ENCODE peak calls at places on chromosomes 5 and 9, in ten cellular contexts. One of them, this sample, is unnamed.

GRCh38 chr5:124743534-124744169 is 2.8 kb downstream of the ZNF608 start:
- DNase-seq in T follicular helper cell: no peak
- DNase-seq in SK-N-SH: no peak
- DNase-seq in mammary epithelial cell: peak; percentile 34
- DNase-seq in choroid plexus epithelial cell: peak; percentile 29
- DNase-seq in NCI-H510A treated with DMSO at 0.1 percent for 48 hours: no peak
- DNase-seq in AG08396: no peak
- DNase-seq in NCI-H2081: peak; percentile 42
- DNase-seq in heart right ventricle: peak; percentile 37
- DNase-seq in endothelial cell: no peak
- DNase-seq in this sample: no peak

GRCh38 chr5:67518227-67518626 is 321.6 kb upstream of the CD180 start:
- DNase-seq in T follicular helper cell: no peak
- DNase-seq in SK-N-SH: no peak
- DNase-seq in mammary epithelial cell: no peak
- DNase-seq in choroid plexus epithelial cell: no peak
- DNase-seq in NCI-H510A treated with DMSO at 0.1 percent for 48 hours: no peak
- DNase-seq in AG08396: no peak
- DNase-seq in NCI-H2081: no peak
- DNase-seq in heart right ventricle: no peak
- DNase-seq in endothelial cell: no peak
- DNase-seq in this sample: no peak

GRCh38 chr9:21549251-21549765 is 67.2 kb upstream of the IFNE start:
- DNase-seq in T follicular helper cell: no peak
- DNase-seq in SK-N-SH: no peak
- DNase-seq in mammary epithelial cell: peak; percentile 83
- DNase-seq in choroid plexus epithelial cell: peak; percentile 99
- DNase-seq in NCI-H510A treated with DMSO at 0.1 percent for 48 hours: no peak
- DNase-seq in AG08396: peak; percentile 50
- DNase-seq in NCI-H2081: no peak
- DNase-seq in heart right ventricle: no peak
- DNase-seq in endothelial cell: no peak
- DNase-seq in this sample: no peak

GRCh38 chr9:109912726-109913460 is 132.9 kb downstream of the PALM2AKAP2 start:
- DNase-seq in T follicular helper cell: no peak
- DNase-seq in SK-N-SH: no peak
- DNase-seq in mammary epithelial cell: no peak
- DNase-seq in choroid plexus epithelial cell: no peak
- DNase-seq in NCI-H510A treated with DMSO at 0.1 percent for 48 hours: no peak
- DNase-seq in AG08396: no peak
- DNase-seq in NCI-H2081: no peak
- DNase-seq in heart right ventricle: no peak
- DNase-seq in endothelial cell: no peak
- DNase-seq in this sample: no peak

GRCh38 chr5:133977161-133977787 is 8.8 kb upstream of the C5orf15 start:
- DNase-seq in T follicular helper cell: no peak
- DNase-seq in SK-N-SH: no peak
- DNase-seq in mammary epithelial cell: no peak
- DNase-seq in choroid plexus epithelial cell: no peak
- DNase-seq in NCI-H510A treated with DMSO at 0.1 percent for 48 hours: peak; percentile 25
- DNase-seq in AG08396: no peak
- DNase-seq in NCI-H2081: no peak
- DNase-seq in heart right ventricle: no peak
- DNase-seq in endothelial cell: no peak
- DNase-seq in this sample: no peak

GRCh38 chr9:76153902-76154629 is 240.2 kb downstream of the RFK start:
- DNase-seq in T follicular helper cell: no peak
- DNase-seq in SK-N-SH: no peak
- DNase-seq in mammary epithelial cell: no peak
- DNase-seq in choroid plexus epithelial cell: no peak
- DNase-seq in NCI-H510A treated with DMSO at 0.1 percent for 48 hours: peak; percentile 78
- DNase-seq in AG08396: no peak
- DNase-seq in NCI-H2081: no peak
- DNase-seq in heart right ventricle: no peak
- DNase-seq in endothelial cell: no peak
- DNase-seq in this sample: no peak

GRCh38 chr5:40988761-40989510 is 79.6 kb downstream of the C7 start:
- DNase-seq in T follicular helper cell: no peak
- DNase-seq in SK-N-SH: no peak
- DNase-seq in mammary epithelial cell: peak; percentile 69
- DNase-seq in choroid plexus epithelial cell: peak; percentile 41
- DNase-seq in NCI-H510A treated with DMSO at 0.1 percent for 48 hours: no peak
- DNase-seq in AG08396: no peak
- DNase-seq in NCI-H2081: no peak
- DNase-seq in heart right ventricle: no peak
- DNase-seq in endothelial cell: no peak
- DNase-seq in this sample: no peak

GRCh38 chr5:107869459-107870115 is 198.8 kb upstream of the EFNA5 start:
- DNase-seq in T follicular helper cell: no peak
- DNase-seq in SK-N-SH: no peak
- DNase-seq in mammary epithelial cell: peak; percentile 68
- DNase-seq in choroid plexus epithelial cell: peak; percentile 75
- DNase-seq in NCI-H510A treated with DMSO at 0.1 percent for 48 hours: no peak
- DNase-seq in AG08396: peak; percentile 43
- DNase-seq in NCI-H2081: no peak
- DNase-seq in heart right ventricle: no peak
- DNase-seq in endothelial cell: no peak
- DNase-seq in this sample: no peak

GRCh38 chr9:15469406-15469805 is 41.4 kb downstream of the PSIP1 start:
- DNase-seq in T follicular helper cell: no peak
- DNase-seq in SK-N-SH: no peak
- DNase-seq in mammary epithelial cell: no peak
- DNase-seq in choroid plexus epithelial cell: peak; percentile 25
- DNase-seq in NCI-H510A treated with DMSO at 0.1 percent for 48 hours: no peak
- DNase-seq in AG08396: no peak
- DNase-seq in NCI-H2081: peak; percentile 71
- DNase-seq in heart right ventricle: no peak
- DNase-seq in endothelial cell: no peak
- DNase-seq in this sample: no peak

GRCh38 chr9:77752566-77752965 is 104.4 kb upstream of the GNA14 start:
- DNase-seq in T follicular helper cell: no peak
- DNase-seq in SK-N-SH: no peak
- DNase-seq in mammary epithelial cell: no peak
- DNase-seq in choroid plexus epithelial cell: peak; percentile 98
- DNase-seq in NCI-H510A treated with DMSO at 0.1 percent for 48 hours: no peak
- DNase-seq in AG08396: peak; percentile 33
- DNase-seq in NCI-H2081: no peak
- DNase-seq in heart right ventricle: no peak
- DNase-seq in endothelial cell: no peak
- DNase-seq in this sample: no peak

GRCh38 chr9:13296972-13297371 is 17.5 kb upstream of the MPDZ start:
- DNase-seq in T follicular helper cell: no peak
- DNase-seq in SK-N-SH: no peak
- DNase-seq in mammary epithelial cell: no peak
- DNase-seq in choroid plexus epithelial cell: no peak
- DNase-seq in NCI-H510A treated with DMSO at 0.1 percent for 48 hours: no peak
- DNase-seq in AG08396: no peak
- DNase-seq in NCI-H2081: no peak
- DNase-seq in heart right ventricle: no peak
- DNase-seq in endothelial cell: no peak
- DNase-seq in this sample: no peak

GRCh38 chr9:72363226-72363625 is 1.8 kb downstream of the ZFAND5 start:
- DNase-seq in T follicular helper cell: no peak
- DNase-seq in SK-N-SH: no peak
- DNase-seq in mammary epithelial cell: peak; percentile 12
- DNase-seq in choroid plexus epithelial cell: peak; percentile 23
- DNase-seq in NCI-H510A treated with DMSO at 0.1 percent for 48 hours: no peak
- DNase-seq in AG08396: no peak
- DNase-seq in NCI-H2081: no peak
- DNase-seq in heart right ventricle: no peak
- DNase-seq in endothelial cell: no peak
- DNase-seq in this sample: no peak

GRCh38 chr5:147466581-147466980 is 43.3 kb downstream of the DPYSL3 start:
- DNase-seq in T follicular helper cell: no peak
- DNase-seq in SK-N-SH: no peak
- DNase-seq in mammary epithelial cell: no peak
- DNase-seq in choroid plexus epithelial cell: no peak
- DNase-seq in NCI-H510A treated with DMSO at 0.1 percent for 48 hours: no peak
- DNase-seq in AG08396: no peak
- DNase-seq in NCI-H2081: no peak
- DNase-seq in heart right ventricle: no peak
- DNase-seq in endothelial cell: no peak
- DNase-seq in this sample: no peak

GRCh38 chr5:142697846-142698245 is 12.0 kb upstream of the FGF1 start:
- DNase-seq in T follicular helper cell: no peak
- DNase-seq in SK-N-SH: no peak
- DNase-seq in mammary epithelial cell: no peak
- DNase-seq in choroid plexus epithelial cell: peak; percentile 67
- DNase-seq in NCI-H510A treated with DMSO at 0.1 percent for 48 hours: no peak
- DNase-seq in AG08396: peak; percentile 45
- DNase-seq in NCI-H2081: peak; percentile 15
- DNase-seq in heart right ventricle: peak; percentile 85
- DNase-seq in endothelial cell: no peak
- DNase-seq in this sample: no peak

GRCh38 chr5:36655171-36655570 is 48.8 kb downstream of the SLC1A3 start:
- DNase-seq in T follicular helper cell: no peak
- DNase-seq in SK-N-SH: no peak
- DNase-seq in mammary epithelial cell: no peak
- DNase-seq in choroid plexus epithelial cell: peak; percentile 51
- DNase-seq in NCI-H510A treated with DMSO at 0.1 percent for 48 hours: no peak
- DNase-seq in AG08396: peak; percentile 5
- DNase-seq in NCI-H2081: no peak
- DNase-seq in heart right ventricle: peak; percentile 17
- DNase-seq in endothelial cell: no peak
- DNase-seq in this sample: no peak

GRCh38 chr5:159947708-159948358 is 31.6 kb downstream of the ADRA1B start:
- DNase-seq in T follicular helper cell: no peak
- DNase-seq in SK-N-SH: no peak
- DNase-seq in mammary epithelial cell: no peak
- DNase-seq in choroid plexus epithelial cell: no peak
- DNase-seq in NCI-H510A treated with DMSO at 0.1 percent for 48 hours: no peak
- DNase-seq in AG08396: peak; percentile 58
- DNase-seq in NCI-H2081: no peak
- DNase-seq in heart right ventricle: no peak
- DNase-seq in endothelial cell: no peak
- DNase-seq in this sample: no peak

GRCh38 chr9:92917176-92917800 is 30.0 kb upstream of the FGD3 start:
- DNase-seq in T follicular helper cell: no peak
- DNase-seq in SK-N-SH: no peak
- DNase-seq in mammary epithelial cell: no peak
- DNase-seq in choroid plexus epithelial cell: no peak
- DNase-seq in NCI-H510A treated with DMSO at 0.1 percent for 48 hours: peak; percentile 5
- DNase-seq in AG08396: no peak
- DNase-seq in NCI-H2081: no peak
- DNase-seq in heart right ventricle: no peak
- DNase-seq in endothelial cell: no peak
- DNase-seq in this sample: no peak

GRCh38 chr5:40475546-40475945 is 204.2 kb upstream of the PTGER4 start:
- DNase-seq in T follicular helper cell: no peak
- DNase-seq in SK-N-SH: no peak
- DNase-seq in mammary epithelial cell: no peak
- DNase-seq in choroid plexus epithelial cell: no peak
- DNase-seq in NCI-H510A treated with DMSO at 0.1 percent for 48 hours: no peak
- DNase-seq in AG08396: peak; percentile 8
- DNase-seq in NCI-H2081: no peak
- DNase-seq in heart right ventricle: no peak
- DNase-seq in endothelial cell: no peak
- DNase-seq in this sample: no peak

GRCh38 chr9:4592325-4592724 is 69.8 kb upstream of the PLPP6 start:
- DNase-seq in T follicular helper cell: no peak
- DNase-seq in SK-N-SH: no peak
- DNase-seq in mammary epithelial cell: no peak
- DNase-seq in choroid plexus epithelial cell: no peak
- DNase-seq in NCI-H510A treated with DMSO at 0.1 percent for 48 hours: no peak
- DNase-seq in AG08396: no peak
- DNase-seq in NCI-H2081: no peak
- DNase-seq in heart right ventricle: no peak
- DNase-seq in endothelial cell: no peak
- DNase-seq in this sample: no peak

GRCh38 chr9:136576269-136576626 is 30.4 kb upstream of the NOTCH1 start:
- DNase-seq in T follicular helper cell: no peak
- DNase-seq in SK-N-SH: no peak
- DNase-seq in mammary epithelial cell: peak; percentile 81
- DNase-seq in choroid plexus epithelial cell: no peak
- DNase-seq in NCI-H510A treated with DMSO at 0.1 percent for 48 hours: no peak
- DNase-seq in AG08396: peak; percentile 49
- DNase-seq in NCI-H2081: no peak
- DNase-seq in heart right ventricle: no peak
- DNase-seq in endothelial cell: no peak
- DNase-seq in this sample: no peak

GRCh38 chr9:78601957-78602565 is 305.1 kb downstream of the PSAT1 start:
- DNase-seq in T follicular helper cell: no peak
- DNase-seq in SK-N-SH: peak; percentile 30
- DNase-seq in mammary epithelial cell: peak; percentile 75
- DNase-seq in choroid plexus epithelial cell: peak; percentile 73
- DNase-seq in NCI-H510A treated with DMSO at 0.1 percent for 48 hours: peak; percentile 69
- DNase-seq in AG08396: peak; percentile 30
- DNase-seq in NCI-H2081: peak; percentile 43
- DNase-seq in heart right ventricle: peak; percentile 5
- DNase-seq in endothelial cell: peak; percentile 55
- DNase-seq in this sample: no peak

GRCh38 chr5:72378636-72379289 is 58.6 kb downstream of the PTCD2 start:
- DNase-seq in T follicular helper cell: no peak
- DNase-seq in SK-N-SH: peak; percentile 21
- DNase-seq in mammary epithelial cell: peak; percentile 83
- DNase-seq in choroid plexus epithelial cell: peak; percentile 93
- DNase-seq in NCI-H510A treated with DMSO at 0.1 percent for 48 hours: no peak
- DNase-seq in AG08396: peak; percentile 36
- DNase-seq in NCI-H2081: peak; percentile 18
- DNase-seq in heart right ventricle: peak; percentile 38
- DNase-seq in endothelial cell: no peak
- DNase-seq in this sample: no peak

GRCh38 chr9:136599811-136600660 is 54.2 kb upstream of the NOTCH1 start:
- DNase-seq in T follicular helper cell: no peak
- DNase-seq in SK-N-SH: no peak
- DNase-seq in mammary epithelial cell: no peak
- DNase-seq in choroid plexus epithelial cell: no peak
- DNase-seq in NCI-H510A treated with DMSO at 0.1 percent for 48 hours: no peak
- DNase-seq in AG08396: no peak
- DNase-seq in NCI-H2081: no peak
- DNase-seq in heart right ventricle: no peak
- DNase-seq in endothelial cell: no peak
- DNase-seq in this sample: no peak

GRCh38 chr5:174093132-174093531 is 47.6 kb downstream of the NSG2 start:
- DNase-seq in T follicular helper cell: no peak
- DNase-seq in SK-N-SH: no peak
- DNase-seq in mammary epithelial cell: no peak
- DNase-seq in choroid plexus epithelial cell: no peak
- DNase-seq in NCI-H510A treated with DMSO at 0.1 percent for 48 hours: no peak
- DNase-seq in AG08396: no peak
- DNase-seq in NCI-H2081: no peak
- DNase-seq in heart right ventricle: no peak
- DNase-seq in endothelial cell: no peak
- DNase-seq in this sample: no peak

GRCh38 chr9:88953401-88954029 is 37.8 kb upstream of the S1PR3 start:
- DNase-seq in T follicular helper cell: no peak
- DNase-seq in SK-N-SH: no peak
- DNase-seq in mammary epithelial cell: peak; percentile 67
- DNase-seq in choroid plexus epithelial cell: peak; percentile 47
- DNase-seq in NCI-H510A treated with DMSO at 0.1 percent for 48 hours: no peak
- DNase-seq in AG08396: peak; percentile 43
- DNase-seq in NCI-H2081: no peak
- DNase-seq in heart right ventricle: no peak
- DNase-seq in endothelial cell: no peak
- DNase-seq in this sample: no peak

GRCh38 chr5:177301503-177302165 is 1.9 kb downstream of the RAB24 start:
- DNase-seq in T follicular helper cell: no peak
- DNase-seq in SK-N-SH: no peak
- DNase-seq in mammary epithelial cell: peak; percentile 96
- DNase-seq in choroid plexus epithelial cell: no peak
- DNase-seq in NCI-H510A treated with DMSO at 0.1 percent for 48 hours: peak; percentile 85
- DNase-seq in AG08396: no peak
- DNase-seq in NCI-H2081: peak; percentile 70
- DNase-seq in heart right ventricle: no peak
- DNase-seq in endothelial cell: no peak
- DNase-seq in this sample: no peak

GRCh38 chr9:132008871-132009812 is 70.5 kb downstream of the MED27 start:
- DNase-seq in T follicular helper cell: no peak
- DNase-seq in SK-N-SH: no peak
- DNase-seq in mammary epithelial cell: peak; percentile 69
- DNase-seq in choroid plexus epithelial cell: no peak
- DNase-seq in NCI-H510A treated with DMSO at 0.1 percent for 48 hours: no peak
- DNase-seq in AG08396: no peak
- DNase-seq in NCI-H2081: no peak
- DNase-seq in heart right ventricle: no peak
- DNase-seq in endothelial cell: no peak
- DNase-seq in this sample: no peak

GRCh38 chr5:124956471-124957029 is 210.1 kb upstream of the ZNF608 start:
- DNase-seq in T follicular helper cell: no peak
- DNase-seq in SK-N-SH: no peak
- DNase-seq in mammary epithelial cell: no peak
- DNase-seq in choroid plexus epithelial cell: no peak
- DNase-seq in NCI-H510A treated with DMSO at 0.1 percent for 48 hours: no peak
- DNase-seq in AG08396: no peak
- DNase-seq in NCI-H2081: no peak
- DNase-seq in heart right ventricle: no peak
- DNase-seq in endothelial cell: no peak
- DNase-seq in this sample: no peak

This sample was measured in CD4-positive, alpha-beta T cell.